ENCODE peak calls at places on chromosomes 13 and 19, in six cellular contexts. One of them, this sample, is unnamed.

GRCh38 chr19:3270908-3271307 is 46.4 kb downstream of the CELF5 start:
- DNase-seq in fibroblast of the aortic adventitia: peak
- DNase-seq in choroid plexus epithelial cell: peak
- DNase-seq in astrocyte of the spinal cord: peak
- DNase-seq in left lung: no peak
- DNase-seq in fibroblast of villous mesenchyme: no peak
- DNase-seq in this sample: no peak

GRCh38 chr19:47036233-47036651 is 12.2 kb downstream of the TMEM160 start:
- DNase-seq in fibroblast of the aortic adventitia: no peak
- DNase-seq in choroid plexus epithelial cell: no peak
- DNase-seq in astrocyte of the spinal cord: no peak
- DNase-seq in left lung: no peak
- DNase-seq in fibroblast of villous mesenchyme: no peak
- DNase-seq in this sample: no peak

GRCh38 chr19:19748249-19748938 is 15.5 kb upstream of the ZNF14 start:
- DNase-seq in fibroblast of the aortic adventitia: no peak
- DNase-seq in choroid plexus epithelial cell: no peak
- DNase-seq in astrocyte of the spinal cord: no peak
- DNase-seq in left lung: no peak
- DNase-seq in fibroblast of villous mesenchyme: no peak
- DNase-seq in this sample: no peak

GRCh38 chr19:46863818-46864629 is 3.2 kb downstream of the ARHGAP35 start:
- DNase-seq in fibroblast of the aortic adventitia: peak
- DNase-seq in choroid plexus epithelial cell: peak
- DNase-seq in astrocyte of the spinal cord: peak
- DNase-seq in left lung: peak
- DNase-seq in fibroblast of villous mesenchyme: peak
- DNase-seq in this sample: no peak

GRCh38 chr19:58450836-58451357 is 525 bp upstream of the ZNF324B start:
- DNase-seq in fibroblast of the aortic adventitia: no peak
- DNase-seq in choroid plexus epithelial cell: no peak
- DNase-seq in astrocyte of the spinal cord: no peak
- DNase-seq in left lung: no peak
- DNase-seq in fibroblast of villous mesenchyme: no peak
- DNase-seq in this sample: no peak

GRCh38 chr13:98490866-98491265 is 86.0 kb downstream of the STK24 start:
- DNase-seq in fibroblast of the aortic adventitia: no peak
- DNase-seq in choroid plexus epithelial cell: no peak
- DNase-seq in astrocyte of the spinal cord: no peak
- DNase-seq in left lung: no peak
- DNase-seq in fibroblast of villous mesenchyme: no peak
- DNase-seq in this sample: no peak

GRCh38 chr19:14114854-14115253 is 2.7 kb downstream of the PRKACA start:
- DNase-seq in fibroblast of the aortic adventitia: no peak
- DNase-seq in choroid plexus epithelial cell: peak
- DNase-seq in astrocyte of the spinal cord: no peak
- DNase-seq in left lung: peak
- DNase-seq in fibroblast of villous mesenchyme: no peak
- DNase-seq in this sample: peak

GRCh38 chr13:41678320-41678719 is 221.0 kb downstream of the RGCC start:
- DNase-seq in fibroblast of the aortic adventitia: peak
- DNase-seq in choroid plexus epithelial cell: peak
- DNase-seq in astrocyte of the spinal cord: peak
- DNase-seq in left lung: no peak
- DNase-seq in fibroblast of villous mesenchyme: no peak
- DNase-seq in this sample: no peak

GRCh38 chr13:45544520-45544919 is 71.0 kb downstream of the ERICH6B start:
- DNase-seq in fibroblast of the aortic adventitia: no peak
- DNase-seq in choroid plexus epithelial cell: no peak
- DNase-seq in astrocyte of the spinal cord: no peak
- DNase-seq in left lung: no peak
- DNase-seq in fibroblast of villous mesenchyme: no peak
- DNase-seq in this sample: no peak
- TF ChIP-seq CTCF in fibroblast of the aortic adventitia: no peak
- TF ChIP-seq CTCF in choroid plexus epithelial cell: no peak
- TF ChIP-seq CTCF in astrocyte of the spinal cord: no peak
- TF ChIP-seq CTCF in left lung: no peak
- TF ChIP-seq CTCF in fibroblast of villous mesenchyme: no peak
- TF ChIP-seq CTCF in this sample: no peak

GRCh38 chr13:80655778-80656518 is 315.0 kb upstream of the SPRY2 start:
- DNase-seq in fibroblast of the aortic adventitia: no peak
- DNase-seq in choroid plexus epithelial cell: no peak
- DNase-seq in astrocyte of the spinal cord: no peak
- DNase-seq in left lung: no peak
- DNase-seq in fibroblast of villous mesenchyme: no peak
- DNase-seq in this sample: no peak
- TF ChIP-seq CTCF in fibroblast of the aortic adventitia: no peak
- TF ChIP-seq CTCF in choroid plexus epithelial cell: no peak
- TF ChIP-seq CTCF in astrocyte of the spinal cord: no peak
- TF ChIP-seq CTCF in left lung: no peak
- TF ChIP-seq CTCF in fibroblast of villous mesenchyme: no peak
- TF ChIP-seq CTCF in this sample: no peak

DNA sequence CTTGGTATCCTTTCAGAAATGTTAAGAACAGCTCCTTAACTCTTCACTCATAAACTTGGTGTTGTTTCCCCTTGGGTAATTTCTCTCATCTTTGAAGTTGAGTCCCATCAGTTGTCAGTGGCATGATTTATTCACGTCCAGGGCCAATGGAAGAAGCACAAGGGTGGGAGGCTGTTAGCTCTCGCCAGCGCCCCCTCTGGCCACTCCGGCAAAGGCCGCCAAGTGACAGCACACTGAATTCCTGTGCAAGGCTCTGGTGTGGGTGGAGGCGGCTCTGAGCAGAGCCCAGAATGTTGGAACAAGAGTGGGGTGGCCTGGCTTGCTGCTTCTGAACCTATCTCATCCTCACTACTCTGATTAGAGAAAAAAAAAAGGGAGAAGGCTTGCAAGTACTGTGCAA is 13.1 kb upstream of the MEDAG start:
- DNase-seq in fibroblast of the aortic adventitia: peak
- DNase-seq in choroid plexus epithelial cell: peak
- DNase-seq in astrocyte of the spinal cord: no peak
- DNase-seq in left lung: no peak
- DNase-seq in fibroblast of villous mesenchyme: peak
- DNase-seq in this sample: no peak
- TF ChIP-seq CTCF in fibroblast of the aortic adventitia: peak
- TF ChIP-seq CTCF in choroid plexus epithelial cell: peak
- TF ChIP-seq CTCF in astrocyte of the spinal cord: peak
- TF ChIP-seq CTCF in left lung: no peak
- TF ChIP-seq CTCF in fibroblast of villous mesenchyme: peak
- TF ChIP-seq CTCF in this sample: peak

GRCh38 chr13:32829269-32829668 is 187.0 kb upstream of the KL start:
- DNase-seq in fibroblast of the aortic adventitia: no peak
- DNase-seq in choroid plexus epithelial cell: peak
- DNase-seq in astrocyte of the spinal cord: no peak
- DNase-seq in left lung: no peak
- DNase-seq in fibroblast of villous mesenchyme: no peak
- DNase-seq in this sample: no peak

GRCh38 chr13:32825481-32825880 is 190.7 kb upstream of the KL start:
- DNase-seq in fibroblast of the aortic adventitia: no peak
- DNase-seq in choroid plexus epithelial cell: no peak
- DNase-seq in astrocyte of the spinal cord: no peak
- DNase-seq in left lung: no peak
- DNase-seq in fibroblast of villous mesenchyme: no peak
- DNase-seq in this sample: no peak

GRCh38 chr13:32830632-32831031 is 185.6 kb upstream of the KL start:
- DNase-seq in fibroblast of the aortic adventitia: no peak
- DNase-seq in choroid plexus epithelial cell: no peak
- DNase-seq in astrocyte of the spinal cord: no peak
- DNase-seq in left lung: no peak
- DNase-seq in fibroblast of villous mesenchyme: no peak
- DNase-seq in this sample: no peak

GRCh38 chr13:32828711-32829110 is 187.5 kb upstream of the KL start:
- DNase-seq in fibroblast of the aortic adventitia: no peak
- DNase-seq in choroid plexus epithelial cell: no peak
- DNase-seq in astrocyte of the spinal cord: no peak
- DNase-seq in left lung: no peak
- DNase-seq in fibroblast of villous mesenchyme: no peak
- DNase-seq in this sample: no peak

DNA sequence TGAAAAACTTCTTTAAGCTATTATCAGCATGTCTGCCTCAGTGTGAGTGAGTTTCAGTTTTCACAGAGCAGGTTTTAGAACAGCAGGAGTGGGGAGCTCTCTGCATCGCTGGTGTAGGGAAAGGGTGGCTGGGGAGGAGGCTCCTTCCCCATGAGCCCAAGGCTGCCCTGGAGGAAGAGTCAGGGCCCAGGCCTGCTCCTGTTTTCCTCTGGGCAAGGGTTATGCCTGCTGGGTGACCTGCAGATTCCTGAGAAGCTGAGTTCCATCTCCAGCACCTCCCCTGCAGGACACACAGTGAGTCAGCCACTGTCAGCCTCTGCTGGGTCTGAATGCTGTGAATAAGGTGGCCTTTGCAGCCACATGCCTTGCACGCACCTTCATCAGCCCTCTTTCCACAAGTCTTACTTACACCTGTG is 186.5 kb upstream of the KL start:
- DNase-seq in fibroblast of the aortic adventitia: peak
- DNase-seq in choroid plexus epithelial cell: peak
- DNase-seq in astrocyte of the spinal cord: peak
- DNase-seq in left lung: no peak
- DNase-seq in fibroblast of villous mesenchyme: peak
- DNase-seq in this sample: no peak
- TF ChIP-seq CTCF in fibroblast of the aortic adventitia: no peak
- TF ChIP-seq CTCF in choroid plexus epithelial cell: peak
- TF ChIP-seq CTCF in astrocyte of the spinal cord: no peak
- TF ChIP-seq CTCF in left lung: no peak
- TF ChIP-seq CTCF in fibroblast of villous mesenchyme: no peak
- TF ChIP-seq CTCF in this sample: no peak

DNA sequence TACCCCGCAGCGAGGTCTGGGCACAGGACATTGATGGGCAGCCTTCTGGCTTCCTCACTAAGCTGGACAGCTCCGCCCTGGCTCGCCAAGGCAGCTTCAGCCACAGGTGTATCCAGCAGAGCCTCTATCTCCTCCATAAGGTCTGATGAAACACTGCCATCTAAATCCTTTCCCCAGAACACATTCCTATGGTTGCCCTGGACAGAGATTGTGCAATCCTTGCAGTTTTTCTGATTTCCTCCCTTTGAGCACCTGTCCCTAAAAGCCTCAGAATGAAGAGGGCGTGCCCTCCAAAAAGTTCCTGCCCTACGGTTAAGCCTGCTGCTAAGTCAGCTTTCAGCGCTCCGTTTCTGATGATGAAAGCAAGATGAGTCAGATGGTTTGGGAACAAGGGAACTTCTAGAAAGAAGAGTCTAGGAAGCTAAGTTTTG is 21.0 kb downstream of the CLEC4M start:
- DNase-seq in fibroblast of the aortic adventitia: peak
- DNase-seq in choroid plexus epithelial cell: peak
- DNase-seq in astrocyte of the spinal cord: peak
- DNase-seq in left lung: peak
- DNase-seq in fibroblast of villous mesenchyme: peak
- DNase-seq in this sample: peak
- TF ChIP-seq CTCF in fibroblast of the aortic adventitia: no peak
- TF ChIP-seq CTCF in choroid plexus epithelial cell: no peak
- TF ChIP-seq CTCF in astrocyte of the spinal cord: no peak
- TF ChIP-seq CTCF in left lung: no peak
- TF ChIP-seq CTCF in fibroblast of villous mesenchyme: no peak
- TF ChIP-seq CTCF in this sample: no peak

DNA sequence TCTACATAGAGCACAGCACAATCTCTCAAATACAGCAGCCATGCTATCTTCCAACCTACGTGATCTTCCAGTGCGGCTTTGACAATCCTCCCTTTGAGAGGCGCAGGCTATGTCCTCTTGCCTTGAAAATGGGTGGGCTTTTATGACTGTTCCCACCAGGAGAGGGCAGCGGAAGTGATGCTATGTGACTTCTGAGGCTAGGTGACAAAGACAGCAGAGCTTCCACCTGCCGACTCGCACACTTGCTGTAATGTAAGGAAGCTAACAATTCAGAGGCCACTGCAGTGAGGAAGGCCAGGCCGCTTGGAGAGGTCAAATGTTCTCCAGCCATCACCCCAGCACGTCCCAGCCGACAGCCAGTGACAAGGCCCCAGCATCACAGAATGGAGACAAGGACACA is 65.8 kb downstream of the MRPL57 start:
- DNase-seq in fibroblast of the aortic adventitia: no peak
- DNase-seq in choroid plexus epithelial cell: no peak
- DNase-seq in astrocyte of the spinal cord: no peak
- DNase-seq in left lung: no peak
- DNase-seq in fibroblast of villous mesenchyme: no peak
- DNase-seq in this sample: no peak
- TF ChIP-seq CTCF in fibroblast of the aortic adventitia: no peak
- TF ChIP-seq CTCF in choroid plexus epithelial cell: peak
- TF ChIP-seq CTCF in astrocyte of the spinal cord: no peak
- TF ChIP-seq CTCF in left lung: no peak
- TF ChIP-seq CTCF in fibroblast of villous mesenchyme: no peak
- TF ChIP-seq CTCF in this sample: no peak

GRCh38 chr13:72505376-72505775 is 222.1 kb downstream of the MZT1 start:
- DNase-seq in fibroblast of the aortic adventitia: no peak
- DNase-seq in choroid plexus epithelial cell: no peak
- DNase-seq in astrocyte of the spinal cord: no peak
- DNase-seq in left lung: no peak
- DNase-seq in fibroblast of villous mesenchyme: no peak
- DNase-seq in this sample: no peak
- TF ChIP-seq CTCF in fibroblast of the aortic adventitia: no peak
- TF ChIP-seq CTCF in choroid plexus epithelial cell: no peak
- TF ChIP-seq CTCF in astrocyte of the spinal cord: no peak
- TF ChIP-seq CTCF in left lung: no peak
- TF ChIP-seq CTCF in fibroblast of villous mesenchyme: no peak
- TF ChIP-seq CTCF in this sample: no peak

DNA sequence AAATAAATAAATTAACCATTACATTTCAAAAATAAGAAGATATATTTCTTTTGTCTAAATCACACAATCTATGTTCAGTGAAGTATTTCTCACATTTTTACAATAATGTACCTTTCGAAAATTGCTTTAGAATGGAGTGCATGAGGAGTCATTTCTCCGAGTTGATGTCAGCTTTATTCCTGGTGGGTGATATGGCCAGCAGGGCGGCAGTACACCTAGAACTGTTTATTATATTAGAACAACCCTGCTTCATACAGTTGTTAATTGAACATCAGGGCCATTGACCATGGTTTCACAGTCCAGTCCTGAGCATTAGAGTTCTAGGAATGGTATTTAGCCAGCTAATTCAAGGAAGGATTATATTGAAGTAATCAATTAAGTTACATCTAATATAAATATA is 696.3 kb upstream of the SLC10A2 start:
- DNase-seq in fibroblast of the aortic adventitia: no peak
- DNase-seq in choroid plexus epithelial cell: no peak
- DNase-seq in astrocyte of the spinal cord: no peak
- DNase-seq in left lung: no peak
- DNase-seq in fibroblast of villous mesenchyme: no peak
- DNase-seq in this sample: no peak
- TF ChIP-seq CTCF in fibroblast of the aortic adventitia: no peak
- TF ChIP-seq CTCF in choroid plexus epithelial cell: peak
- TF ChIP-seq CTCF in astrocyte of the spinal cord: no peak
- TF ChIP-seq CTCF in left lung: no peak
- TF ChIP-seq CTCF in fibroblast of villous mesenchyme: no peak
- TF ChIP-seq CTCF in this sample: no peak